ENCODE peak calls at places on chromosomes 5 and 9, in eight cellular contexts. One of them, this sample, is unnamed.

GRCh38 chr9:18743976-18744375 is 270.0 kb downstream of the ADAMTSL1 start:
- DNase-seq in IMR-90: peak; percentile 86
- DNase-seq in heart left ventricle: no peak
- DNase-seq in Calu3: no peak
- DNase-seq in colonic mucosa: no peak
- DNase-seq in progenitor cell of endocrine pancreas: no peak
- DNase-seq in GM12864: no peak
- DNase-seq in tibial artery: no peak
- DNase-seq in this sample: no peak

GRCh38 chr5:38287124-38287523 is 28.8 kb downstream of the EGFLAM start:
- DNase-seq in IMR-90: no peak
- DNase-seq in heart left ventricle: no peak
- DNase-seq in Calu3: no peak
- DNase-seq in colonic mucosa: no peak
- DNase-seq in progenitor cell of endocrine pancreas: no peak
- DNase-seq in GM12864: no peak
- DNase-seq in tibial artery: no peak
- DNase-seq in this sample: no peak

GRCh38 chr5:141883184-141883947 is 5.2 kb upstream of the PCDH1 start:
- DNase-seq in IMR-90: peak; percentile 11
- DNase-seq in heart left ventricle: peak; percentile 62
- DNase-seq in Calu3: peak; percentile 66
- DNase-seq in colonic mucosa: no peak
- DNase-seq in progenitor cell of endocrine pancreas: peak; percentile 71
- DNase-seq in GM12864: no peak
- DNase-seq in tibial artery: peak; percentile 67
- DNase-seq in this sample: peak; percentile 78

GRCh38 chr5:38509185-38509584 is 47.3 kb downstream of the LIFR start:
- DNase-seq in IMR-90: peak; percentile 90
- DNase-seq in heart left ventricle: no peak
- DNase-seq in Calu3: no peak
- DNase-seq in colonic mucosa: no peak
- DNase-seq in progenitor cell of endocrine pancreas: no peak
- DNase-seq in GM12864: no peak
- DNase-seq in tibial artery: no peak
- DNase-seq in this sample: no peak

GRCh38 chr9:79719989-79720388 is 148.2 kb downstream of the TLE4 start:
- DNase-seq in IMR-90: no peak
- DNase-seq in heart left ventricle: no peak
- DNase-seq in Calu3: no peak
- DNase-seq in colonic mucosa: no peak
- DNase-seq in progenitor cell of endocrine pancreas: no peak
- DNase-seq in GM12864: no peak
- DNase-seq in tibial artery: no peak
- DNase-seq in this sample: no peak

GRCh38 chr9:32992596-32993238 is 8.7 kb downstream of the APTX start:
- DNase-seq in IMR-90: peak; percentile 28
- DNase-seq in heart left ventricle: no peak
- DNase-seq in Calu3: no peak
- DNase-seq in colonic mucosa: no peak
- DNase-seq in progenitor cell of endocrine pancreas: no peak
- DNase-seq in GM12864: no peak
- DNase-seq in tibial artery: no peak
- DNase-seq in this sample: no peak

GRCh38 chr5:108421713-108422112 is 39.8 kb upstream of the FBXL17 start:
- DNase-seq in IMR-90: peak; percentile 16
- DNase-seq in heart left ventricle: no peak
- DNase-seq in Calu3: no peak
- DNase-seq in colonic mucosa: no peak
- DNase-seq in progenitor cell of endocrine pancreas: no peak
- DNase-seq in GM12864: no peak
- DNase-seq in tibial artery: no peak
- DNase-seq in this sample: no peak

GRCh38 chr9:89523948-89524347 is 26.0 kb upstream of the SEMA4D start:
- DNase-seq in IMR-90: no peak
- DNase-seq in heart left ventricle: no peak
- DNase-seq in Calu3: no peak
- DNase-seq in colonic mucosa: no peak
- DNase-seq in progenitor cell of endocrine pancreas: no peak
- DNase-seq in GM12864: no peak
- DNase-seq in tibial artery: peak; percentile 20
- DNase-seq in this sample: no peak

GRCh38 chr5:180080670-180081280 is 9.2 kb upstream of the RNF130 start:
- DNase-seq in IMR-90: no peak
- DNase-seq in heart left ventricle: no peak
- DNase-seq in Calu3: no peak
- DNase-seq in colonic mucosa: no peak
- DNase-seq in progenitor cell of endocrine pancreas: no peak
- DNase-seq in GM12864: no peak
- DNase-seq in tibial artery: no peak
- DNase-seq in this sample: no peak

GRCh38 chr5:124963236-124963929 is 216.9 kb upstream of the ZNF608 start:
- DNase-seq in IMR-90: peak; percentile 95
- DNase-seq in heart left ventricle: no peak
- DNase-seq in Calu3: peak; percentile 11
- DNase-seq in colonic mucosa: no peak
- DNase-seq in progenitor cell of endocrine pancreas: no peak
- DNase-seq in GM12864: no peak
- DNase-seq in tibial artery: no peak
- DNase-seq in this sample: no peak

GRCh38 chr9:89623925-89624420 is 19.2 kb downstream of the GADD45G start:
- DNase-seq in IMR-90: no peak
- DNase-seq in heart left ventricle: peak; percentile 46
- DNase-seq in Calu3: no peak
- DNase-seq in colonic mucosa: no peak
- DNase-seq in progenitor cell of endocrine pancreas: no peak
- DNase-seq in GM12864: no peak
- DNase-seq in tibial artery: no peak
- DNase-seq in this sample: no peak

GRCh38 chr9:124337562-124337961 is 77.7 kb downstream of the PSMB7 start:
- DNase-seq in IMR-90: no peak
- DNase-seq in heart left ventricle: no peak
- DNase-seq in Calu3: no peak
- DNase-seq in colonic mucosa: no peak
- DNase-seq in progenitor cell of endocrine pancreas: no peak
- DNase-seq in GM12864: no peak
- DNase-seq in tibial artery: no peak
- DNase-seq in this sample: no peak

GRCh38 chr5:124806026-124806856 is 59.8 kb upstream of the ZNF608 start:
- DNase-seq in IMR-90: peak; percentile 81
- DNase-seq in heart left ventricle: peak; percentile 83
- DNase-seq in Calu3: peak; percentile 84
- DNase-seq in colonic mucosa: peak; percentile 89
- DNase-seq in progenitor cell of endocrine pancreas: no peak
- DNase-seq in GM12864: no peak
- DNase-seq in tibial artery: no peak
- DNase-seq in this sample: no peak

GRCh38 chr5:137034213-137034612 is 464.9 kb downstream of the SPOCK1 start:
- DNase-seq in IMR-90: no peak
- DNase-seq in heart left ventricle: no peak
- DNase-seq in Calu3: no peak
- DNase-seq in colonic mucosa: no peak
- DNase-seq in progenitor cell of endocrine pancreas: no peak
- DNase-seq in GM12864: no peak
- DNase-seq in tibial artery: no peak
- DNase-seq in this sample: no peak

GRCh38 chr9:136372561-136373299 is 739 bp downstream of the CARD9 start:
- DNase-seq in IMR-90: peak; percentile 86
- DNase-seq in heart left ventricle: peak; percentile 72
- DNase-seq in Calu3: peak; percentile 81
- DNase-seq in colonic mucosa: peak; percentile 44
- DNase-seq in progenitor cell of endocrine pancreas: no peak
- DNase-seq in GM12864: no peak
- DNase-seq in tibial artery: no peak
- DNase-seq in this sample: no peak

GRCh38 chr5:72232838-72233237 is 87.2 kb downstream of the MRPS27 start:
- DNase-seq in IMR-90: no peak
- DNase-seq in heart left ventricle: no peak
- DNase-seq in Calu3: no peak
- DNase-seq in colonic mucosa: no peak
- DNase-seq in progenitor cell of endocrine pancreas: no peak
- DNase-seq in GM12864: no peak
- DNase-seq in tibial artery: no peak
- DNase-seq in this sample: no peak

GRCh38 chr9:124652203-124652992 is 118.7 kb downstream of the NR6A1 start:
- DNase-seq in IMR-90: peak; percentile 88
- DNase-seq in heart left ventricle: peak; percentile 38
- DNase-seq in Calu3: no peak
- DNase-seq in colonic mucosa: no peak
- DNase-seq in progenitor cell of endocrine pancreas: no peak
- DNase-seq in GM12864: no peak
- DNase-seq in tibial artery: no peak
- DNase-seq in this sample: no peak

GRCh38 chr5:78899922-78900362 is 85.2 kb downstream of the ARSB start:
- DNase-seq in IMR-90: peak; percentile 67
- DNase-seq in heart left ventricle: no peak
- DNase-seq in Calu3: peak; percentile 65
- DNase-seq in colonic mucosa: peak; percentile 52
- DNase-seq in progenitor cell of endocrine pancreas: no peak
- DNase-seq in GM12864: no peak
- DNase-seq in tibial artery: no peak
- DNase-seq in this sample: peak; percentile 57
- TF ChIP-seq CTCF in IMR-90: peak; percentile 85
- TF ChIP-seq CTCF in heart left ventricle: peak; percentile 47
- TF ChIP-seq CTCF in Calu3: peak; percentile 92
- TF ChIP-seq CTCF in colonic mucosa: peak; percentile 68
- TF ChIP-seq CTCF in progenitor cell of endocrine pancreas: peak; percentile 73
- TF ChIP-seq CTCF in GM12864: peak; percentile 86
- TF ChIP-seq CTCF in tibial artery: peak; percentile 25
- TF ChIP-seq CTCF in this sample: peak; percentile 85

GRCh38 chr5:140857987-140858240 is 2.2 kb downstream of the PCDHA10 start:
- DNase-seq in IMR-90: no peak
- DNase-seq in heart left ventricle: no peak
- DNase-seq in Calu3: no peak
- DNase-seq in colonic mucosa: no peak
- DNase-seq in progenitor cell of endocrine pancreas: no peak
- DNase-seq in GM12864: no peak
- DNase-seq in tibial artery: no peak
- DNase-seq in this sample: no peak

GRCh38 chr5:140857177-140857986 is 1.7 kb downstream of the PCDHA10 start:
- DNase-seq in IMR-90: no peak
- DNase-seq in heart left ventricle: no peak
- DNase-seq in Calu3: no peak
- DNase-seq in colonic mucosa: no peak
- DNase-seq in progenitor cell of endocrine pancreas: no peak
- DNase-seq in GM12864: no peak
- DNase-seq in tibial artery: no peak
- DNase-seq in this sample: no peak

GRCh38 chr5:140855772-140856674 is at the start of gene PCDHA10:
- DNase-seq in IMR-90: no peak
- DNase-seq in heart left ventricle: no peak
- DNase-seq in Calu3: no peak
- DNase-seq in colonic mucosa: no peak
- DNase-seq in progenitor cell of endocrine pancreas: no peak
- DNase-seq in GM12864: no peak
- DNase-seq in tibial artery: no peak
- DNase-seq in this sample: no peak
- TF ChIP-seq CTCF in IMR-90: no peak
- TF ChIP-seq CTCF in heart left ventricle: no peak
- TF ChIP-seq CTCF in Calu3: no peak
- TF ChIP-seq CTCF in colonic mucosa: no peak
- TF ChIP-seq CTCF in progenitor cell of endocrine pancreas: peak; percentile 61
- TF ChIP-seq CTCF in GM12864: no peak
- TF ChIP-seq CTCF in tibial artery: no peak
- TF ChIP-seq CTCF in this sample: peak; percentile 55

DNA sequence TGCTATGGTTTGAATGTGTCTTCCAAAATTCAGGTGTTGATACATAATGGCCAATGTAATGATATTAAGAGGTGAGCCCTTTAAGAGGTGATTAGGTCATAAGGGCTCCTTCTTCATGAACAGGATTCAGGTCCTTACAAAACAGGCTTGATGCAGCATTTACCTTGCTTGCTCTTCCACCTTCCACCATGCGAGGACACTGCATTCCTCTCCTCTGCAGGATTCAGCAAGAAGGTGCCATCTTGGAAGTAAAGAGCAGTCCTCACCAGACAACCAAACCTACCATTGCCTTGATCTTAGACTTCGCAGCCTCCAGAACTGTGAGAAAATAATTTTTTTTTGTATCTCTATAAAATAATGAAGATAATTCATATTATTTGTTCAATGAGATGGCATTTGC is 314.0 kb upstream of the SMARCA2 start:
- DNase-seq in IMR-90: no peak
- DNase-seq in heart left ventricle: no peak
- DNase-seq in Calu3: no peak
- DNase-seq in colonic mucosa: no peak
- DNase-seq in progenitor cell of endocrine pancreas: no peak
- DNase-seq in GM12864: no peak
- DNase-seq in tibial artery: no peak
- DNase-seq in this sample: no peak
- TF ChIP-seq CTCF in IMR-90: no peak
- TF ChIP-seq CTCF in heart left ventricle: no peak
- TF ChIP-seq CTCF in Calu3: no peak
- TF ChIP-seq CTCF in colonic mucosa: no peak
- TF ChIP-seq CTCF in progenitor cell of endocrine pancreas: no peak
- TF ChIP-seq CTCF in GM12864: no peak
- TF ChIP-seq CTCF in tibial artery: no peak
- TF ChIP-seq CTCF in this sample: no peak

GRCh38 chr5:169160405-169160901 is 140.5 kb downstream of the SLIT3 start:
- DNase-seq in IMR-90: no peak
- DNase-seq in heart left ventricle: no peak
- DNase-seq in Calu3: no peak
- DNase-seq in colonic mucosa: no peak
- DNase-seq in progenitor cell of endocrine pancreas: no peak
- DNase-seq in GM12864: no peak
- DNase-seq in tibial artery: peak; percentile 82
- DNase-seq in this sample: no peak
- TF ChIP-seq CTCF in IMR-90: no peak
- TF ChIP-seq CTCF in heart left ventricle: no peak
- TF ChIP-seq CTCF in Calu3: no peak
- TF ChIP-seq CTCF in colonic mucosa: no peak
- TF ChIP-seq CTCF in progenitor cell of endocrine pancreas: peak; percentile 34
- TF ChIP-seq CTCF in GM12864: no peak
- TF ChIP-seq CTCF in tibial artery: peak; percentile 26
- TF ChIP-seq CTCF in this sample: no peak

DNA sequence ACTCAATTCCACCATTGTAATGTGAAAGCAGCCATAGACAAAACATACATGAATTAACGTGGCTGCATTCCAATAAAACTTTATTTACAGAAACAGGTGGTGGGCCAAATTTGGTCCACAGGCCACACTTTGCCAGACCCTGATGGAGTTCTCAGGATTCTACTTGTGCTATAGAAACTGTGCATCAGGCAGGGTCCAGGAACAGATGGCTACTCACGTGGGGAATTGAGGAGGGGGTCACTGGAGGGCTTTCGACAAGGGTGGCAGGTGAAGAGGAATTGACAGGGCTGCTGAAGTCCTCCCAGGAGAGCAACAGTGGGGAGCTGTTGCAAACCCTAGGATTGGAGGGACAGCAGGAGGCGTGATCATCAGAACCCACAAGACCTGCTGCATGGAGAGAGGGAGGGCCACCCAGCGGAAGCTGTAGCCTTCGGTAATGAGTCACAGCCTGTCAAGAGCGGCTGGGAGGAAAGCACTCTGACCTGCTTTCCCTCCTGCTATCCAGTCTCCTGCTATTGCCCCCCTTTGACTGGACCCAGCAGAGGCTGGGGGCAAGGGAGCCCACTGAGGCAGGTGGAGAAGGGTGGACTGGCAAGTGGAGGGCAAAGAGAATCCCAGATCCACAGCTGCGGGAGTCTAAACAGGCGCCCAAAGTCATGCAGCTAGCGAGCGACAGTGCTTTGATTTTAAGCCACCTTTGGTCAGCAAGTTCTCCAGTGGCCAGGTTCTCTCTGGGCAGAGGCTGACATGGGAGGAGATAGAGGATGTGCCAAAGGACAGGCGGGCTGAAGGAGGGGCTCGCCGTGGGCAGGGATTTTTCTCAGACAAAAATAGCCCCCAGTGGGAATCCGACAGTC is 138.3 kb upstream of the SMIM23 start:
- DNase-seq in IMR-90: peak; percentile 79
- DNase-seq in heart left ventricle: peak; percentile 48
- DNase-seq in Calu3: peak; percentile 71
- DNase-seq in colonic mucosa: no peak
- DNase-seq in progenitor cell of endocrine pancreas: no peak
- DNase-seq in GM12864: no peak
- DNase-seq in tibial artery: no peak
- DNase-seq in this sample: no peak
- TF ChIP-seq CTCF in IMR-90: peak; percentile 18
- TF ChIP-seq CTCF in heart left ventricle: no peak
- TF ChIP-seq CTCF in Calu3: no peak
- TF ChIP-seq CTCF in colonic mucosa: no peak
- TF ChIP-seq CTCF in progenitor cell of endocrine pancreas: no peak
- TF ChIP-seq CTCF in GM12864: no peak
- TF ChIP-seq CTCF in tibial artery: no peak
- TF ChIP-seq CTCF in this sample: no peak

This sample was measured in endothelial cell.